ENCODE peak calls at places on chromosomes 12 and 14, in seven cellular contexts. One of them, this sample, is unnamed.

GRCh38 chr12:93347054-93347786 is 30.5 kb upstream of the NUDT4 start:
- DNase-seq in heart right ventricle: no peak
- DNase-seq in pancreas: no peak
- DNase-seq in neural progenitor cell: no peak
- DNase-seq in left ventricle myocardium inferior: no peak
- DNase-seq in hepatocyte: no peak
- DNase-seq in Caco-2: no peak
- DNase-seq in this sample: no peak

GRCh38 chr12:12376636-12377448 is 20.0 kb downstream of the BORCS5 start:
- DNase-seq in heart right ventricle: no peak
- DNase-seq in hepatocyte: peak
- DNase-seq in Caco-2: peak
- DNase-seq in neural progenitor cell: peak
- DNase-seq in pancreas: no peak
- DNase-seq in left ventricle myocardium inferior: no peak
- DNase-seq in this sample: peak

GRCh38 chr12:49231881-49232650 is 32.8 kb upstream of the TUBA1C start:
- DNase-seq in Caco-2: no peak
- DNase-seq in left ventricle myocardium inferior: no peak
- DNase-seq in heart right ventricle: no peak
- DNase-seq in pancreas: no peak
- DNase-seq in neural progenitor cell: peak
- DNase-seq in hepatocyte: no peak
- DNase-seq in this sample: peak

GRCh38 chr14:55277972-55278740 is 6.9 kb downstream of the FBXO34 start:
- DNase-seq in hepatocyte: no peak
- DNase-seq in left ventricle myocardium inferior: no peak
- DNase-seq in Caco-2: no peak
- DNase-seq in neural progenitor cell: no peak
- DNase-seq in pancreas: no peak
- DNase-seq in heart right ventricle: no peak
- DNase-seq in this sample: no peak

GRCh38 chr12:69475237-69475984 is 5.2 kb downstream of the FRS2 start:
- DNase-seq in neural progenitor cell: peak
- DNase-seq in pancreas: no peak
- DNase-seq in left ventricle myocardium inferior: no peak
- DNase-seq in hepatocyte: peak
- DNase-seq in heart right ventricle: no peak
- DNase-seq in Caco-2: peak
- DNase-seq in this sample: peak

GRCh38 chr14:32426028-32426427 is 96.9 kb downstream of the AKAP6 start:
- DNase-seq in Caco-2: no peak
- DNase-seq in left ventricle myocardium inferior: no peak
- DNase-seq in pancreas: no peak
- DNase-seq in hepatocyte: no peak
- DNase-seq in heart right ventricle: no peak
- DNase-seq in neural progenitor cell: no peak
- DNase-seq in this sample: no peak

GRCh38 chr12:90233168-90234100 is 524.8 kb upstream of the ATP2B1 start:
- DNase-seq in hepatocyte: no peak
- DNase-seq in left ventricle myocardium inferior: no peak
- DNase-seq in Caco-2: no peak
- DNase-seq in pancreas: no peak
- DNase-seq in neural progenitor cell: no peak
- DNase-seq in heart right ventricle: no peak
- DNase-seq in this sample: peak

GRCh38 chr12:1630827-1631591 is 2.0 kb downstream of the WNT5B start:
- DNase-seq in left ventricle myocardium inferior: no peak
- DNase-seq in Caco-2: peak
- DNase-seq in hepatocyte: peak
- DNase-seq in pancreas: no peak
- DNase-seq in neural progenitor cell: peak
- DNase-seq in heart right ventricle: no peak
- DNase-seq in this sample: peak

DNA sequence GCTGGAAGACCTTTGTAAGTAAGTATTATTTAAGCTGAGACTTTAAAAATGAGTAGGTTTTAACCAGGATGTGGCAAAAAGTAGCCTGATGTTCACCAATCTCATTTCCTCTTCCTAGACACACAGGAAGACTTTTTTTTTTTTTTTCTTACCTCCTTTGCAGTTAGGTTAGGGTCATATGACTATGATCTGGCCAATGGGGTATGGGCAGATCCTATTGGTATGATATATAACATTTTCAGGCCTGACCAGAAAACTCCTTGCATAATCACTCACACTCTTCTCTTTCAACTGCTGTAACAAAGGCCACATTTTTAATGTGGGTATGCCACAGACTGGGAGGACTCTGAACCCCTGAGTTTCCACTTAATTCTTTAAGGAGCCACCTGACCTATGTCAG is 2.7 kb upstream of the RPS6KA5 start:
- DNase-seq in Caco-2: no peak
- DNase-seq in pancreas: no peak
- DNase-seq in heart right ventricle: no peak
- DNase-seq in left ventricle myocardium inferior: no peak
- DNase-seq in hepatocyte: no peak
- DNase-seq in neural progenitor cell: no peak
- DNase-seq in this sample: no peak
- H3K4me3 ChIP-seq in Caco-2: no peak
- H3K4me3 ChIP-seq in pancreas: no peak
- H3K4me3 ChIP-seq in heart right ventricle: no peak
- H3K4me3 ChIP-seq in left ventricle myocardium inferior: no peak
- H3K4me3 ChIP-seq in hepatocyte: no peak
- H3K4me3 ChIP-seq in neural progenitor cell: no peak
- H3K4me3 ChIP-seq in this sample: no peak

GRCh38 chr12:52759695-52760094 is 17.4 kb downstream of the KRT76 start:
- DNase-seq in heart right ventricle: no peak
- DNase-seq in hepatocyte: no peak
- DNase-seq in neural progenitor cell: no peak
- DNase-seq in pancreas: no peak
- DNase-seq in Caco-2: no peak
- DNase-seq in left ventricle myocardium inferior: no peak
- DNase-seq in this sample: no peak
- TF ChIP-seq CTCF in heart right ventricle: no peak
- TF ChIP-seq CTCF in hepatocyte: no peak
- TF ChIP-seq CTCF in neural progenitor cell: no peak
- TF ChIP-seq CTCF in pancreas: no peak
- TF ChIP-seq CTCF in Caco-2: no peak
- TF ChIP-seq CTCF in left ventricle myocardium inferior: no peak
- TF ChIP-seq CTCF in this sample: no peak

DNA sequence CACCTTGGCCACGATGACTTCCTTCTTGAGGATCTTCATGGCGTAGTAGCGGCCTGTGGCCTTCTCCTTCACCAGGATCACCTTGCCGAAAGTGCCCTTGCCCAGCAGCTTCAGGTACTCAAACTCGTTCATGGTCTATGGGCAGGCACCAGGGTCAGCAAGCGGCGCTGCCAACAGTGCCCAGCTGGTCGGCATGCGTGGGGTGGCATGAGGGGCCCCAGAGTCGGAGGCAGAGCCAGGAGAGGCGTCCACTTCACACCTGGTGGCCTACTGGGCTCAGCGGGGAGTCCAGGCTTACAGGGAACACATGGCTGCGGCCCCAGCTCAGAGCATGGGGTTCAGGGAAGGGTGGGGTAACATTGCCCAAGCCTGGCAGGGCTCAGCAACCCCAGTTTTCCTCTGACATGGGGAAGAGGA is 20.5 kb downstream of the AKT1 start:
- DNase-seq in Caco-2: no peak
- DNase-seq in neural progenitor cell: no peak
- DNase-seq in left ventricle myocardium inferior: no peak
- DNase-seq in pancreas: no peak
- DNase-seq in heart right ventricle: no peak
- DNase-seq in hepatocyte: no peak
- DNase-seq in this sample: no peak
- H3K4me3 ChIP-seq in Caco-2: no peak
- H3K4me3 ChIP-seq in neural progenitor cell: no peak
- H3K4me3 ChIP-seq in left ventricle myocardium inferior: no peak
- H3K4me3 ChIP-seq in pancreas: no peak
- H3K4me3 ChIP-seq in heart right ventricle: no peak
- H3K4me3 ChIP-seq in hepatocyte: no peak
- H3K4me3 ChIP-seq in this sample: no peak

GRCh38 chr12:26298785-26299621 is 103.6 kb downstream of the SSPN start:
- DNase-seq in pancreas: no peak
- DNase-seq in left ventricle myocardium inferior: no peak
- DNase-seq in Caco-2: peak
- DNase-seq in heart right ventricle: peak
- DNase-seq in hepatocyte: peak
- DNase-seq in neural progenitor cell: no peak
- DNase-seq in this sample: peak
- TF ChIP-seq CTCF in pancreas: no peak
- TF ChIP-seq CTCF in left ventricle myocardium inferior: peak
- TF ChIP-seq CTCF in Caco-2: peak
- TF ChIP-seq CTCF in heart right ventricle: peak
- TF ChIP-seq CTCF in hepatocyte: peak
- TF ChIP-seq CTCF in neural progenitor cell: no peak
- TF ChIP-seq CTCF in this sample: peak